ENCODE peak calls at places on chromosomes 1 and 21, in five cellular contexts. One of them, this sample, is unnamed.

GRCh38 chr1:230210979-230211336 is 143.9 kb downstream of the GALNT2 start:
- DNase-seq in brain microvascular endothelial cell: no peak
- DNase-seq in psoas muscle: no peak
- DNase-seq in IMR-90: no peak
- DNase-seq in Peyer's patch: no peak
- DNase-seq in this sample: no peak

GRCh38 chr21:43645414-43645891 is 13.8 kb downstream of the HSF2BP start:
- DNase-seq in psoas muscle: no peak
- DNase-seq in IMR-90: peak; percentile 82
- DNase-seq in brain microvascular endothelial cell: peak; percentile 84
- DNase-seq in Peyer's patch: peak; percentile 44
- DNase-seq in this sample: peak; percentile 22

GRCh38 chr1:3409737-3410434 is 44.6 kb upstream of the ARHGEF16 start:
- DNase-seq in psoas muscle: peak; percentile 70
- DNase-seq in IMR-90: peak; percentile 23
- DNase-seq in Peyer's patch: no peak
- DNase-seq in brain microvascular endothelial cell: peak; percentile 54
- DNase-seq in this sample: no peak

GRCh38 chr1:75265792-75266191 is 131.6 kb downstream of the LHX8 start:
- DNase-seq in IMR-90: peak; percentile 6
- DNase-seq in psoas muscle: no peak
- DNase-seq in brain microvascular endothelial cell: peak; percentile 16
- DNase-seq in Peyer's patch: no peak
- DNase-seq in this sample: no peak

GRCh38 chr1:233326319-233326994 is 1.1 kb upstream of the MAP3K21 start:
- DNase-seq in Peyer's patch: no peak
- DNase-seq in psoas muscle: no peak
- DNase-seq in IMR-90: no peak
- DNase-seq in brain microvascular endothelial cell: no peak
- DNase-seq in this sample: no peak

GRCh38 chr1:102837551-102837950 is 270.8 kb downstream of the COL11A1 start:
- DNase-seq in psoas muscle: no peak
- DNase-seq in brain microvascular endothelial cell: no peak
- DNase-seq in Peyer's patch: no peak
- DNase-seq in IMR-90: no peak
- DNase-seq in this sample: no peak

GRCh38 chr1:58928514-58928913 is 144.7 kb upstream of the JUN start:
- DNase-seq in psoas muscle: no peak
- DNase-seq in IMR-90: no peak
- DNase-seq in brain microvascular endothelial cell: no peak
- DNase-seq in Peyer's patch: no peak
- DNase-seq in this sample: no peak

GRCh38 chr1:88875595-88875994 is 15.8 kb downstream of the GTF2B start:
- DNase-seq in psoas muscle: no peak
- DNase-seq in Peyer's patch: no peak
- DNase-seq in brain microvascular endothelial cell: no peak
- DNase-seq in IMR-90: no peak
- DNase-seq in this sample: no peak

GRCh38 chr1:55640708-55641473 is 425.7 kb upstream of the USP24 start:
- DNase-seq in psoas muscle: peak; percentile 83
- DNase-seq in IMR-90: no peak
- DNase-seq in Peyer's patch: no peak
- DNase-seq in brain microvascular endothelial cell: peak; percentile 75
- DNase-seq in this sample: no peak

GRCh38 chr1:33147997-33148314 is 33.9 kb downstream of the TRIM62 start:
- DNase-seq in IMR-90: peak; percentile 59
- DNase-seq in psoas muscle: no peak
- DNase-seq in brain microvascular endothelial cell: peak; percentile 38
- DNase-seq in Peyer's patch: no peak
- DNase-seq in this sample: no peak

GRCh38 chr1:206723500-206724472 is 39.1 kb downstream of the MAPKAPK2 start:
- DNase-seq in psoas muscle: peak; percentile 81
- DNase-seq in Peyer's patch: no peak
- DNase-seq in IMR-90: peak; percentile 86
- DNase-seq in brain microvascular endothelial cell: no peak
- DNase-seq in this sample: no peak

GRCh38 chr1:156145622-156146005 is 7.8 kb upstream of the SEMA4A start:
- DNase-seq in brain microvascular endothelial cell: no peak
- DNase-seq in Peyer's patch: no peak
- DNase-seq in psoas muscle: no peak
- DNase-seq in IMR-90: no peak
- DNase-seq in this sample: no peak

GRCh38 chr1:154520333-154520732 is 18.1 kb upstream of the SHE start:
- DNase-seq in psoas muscle: no peak
- DNase-seq in Peyer's patch: no peak
- DNase-seq in IMR-90: peak; percentile 2
- DNase-seq in brain microvascular endothelial cell: peak; percentile 13
- DNase-seq in this sample: no peak

GRCh38 chr1:214449371-214449770 is 102.0 kb downstream of the PTPN14 start:
- DNase-seq in psoas muscle: no peak
- DNase-seq in brain microvascular endothelial cell: no peak
- DNase-seq in Peyer's patch: no peak
- DNase-seq in IMR-90: no peak
- DNase-seq in this sample: no peak

GRCh38 chr1:248841702-248842395 is 3.8 kb downstream of the ZNF672 start:
- DNase-seq in IMR-90: peak; percentile 65
- DNase-seq in psoas muscle: peak; percentile 63
- DNase-seq in Peyer's patch: no peak
- DNase-seq in brain microvascular endothelial cell: peak; percentile 58
- DNase-seq in this sample: no peak

GRCh38 chr1:116987256-116987555 is 14.4 kb upstream of the CD101 start:
- DNase-seq in psoas muscle: no peak
- DNase-seq in brain microvascular endothelial cell: no peak
- DNase-seq in Peyer's patch: peak; percentile 57
- DNase-seq in IMR-90: no peak
- DNase-seq in this sample: no peak

GRCh38 chr1:229834230-229834629 is 208.2 kb downstream of the URB2 start:
- DNase-seq in psoas muscle: no peak
- DNase-seq in IMR-90: no peak
- DNase-seq in brain microvascular endothelial cell: no peak
- DNase-seq in Peyer's patch: no peak
- DNase-seq in this sample: no peak

GRCh38 chr1:154483941-154484803 is 17.8 kb upstream of the TDRD10 start:
- DNase-seq in brain microvascular endothelial cell: peak; percentile 77
- DNase-seq in IMR-90: peak; percentile 86
- DNase-seq in Peyer's patch: no peak
- DNase-seq in psoas muscle: no peak
- DNase-seq in this sample: no peak

GRCh38 chr1:110211503-110212164 is 1.5 kb downstream of the KCNC4 start:
- DNase-seq in brain microvascular endothelial cell: no peak
- DNase-seq in psoas muscle: no peak
- DNase-seq in Peyer's patch: no peak
- DNase-seq in IMR-90: no peak
- DNase-seq in this sample: no peak

GRCh38 chr1:53733975-53734649 is 4.9 kb downstream of the GLIS1 start:
- DNase-seq in Peyer's patch: no peak
- DNase-seq in IMR-90: peak; percentile 84
- DNase-seq in psoas muscle: no peak
- DNase-seq in brain microvascular endothelial cell: peak; percentile 83
- DNase-seq in this sample: no peak

GRCh38 chr1:37958690-37959089 is 11.8 kb upstream of the INPP5B start:
- DNase-seq in Peyer's patch: no peak
- DNase-seq in IMR-90: peak; percentile 93
- DNase-seq in psoas muscle: no peak
- DNase-seq in brain microvascular endothelial cell: peak; percentile 82
- DNase-seq in this sample: no peak

GRCh38 chr1:205454903-205455335 is 926 bp downstream of the BLACAT1 start:
- DNase-seq in Peyer's patch: no peak
- DNase-seq in brain microvascular endothelial cell: no peak
- DNase-seq in IMR-90: no peak
- DNase-seq in psoas muscle: no peak
- DNase-seq in this sample: no peak

GRCh38 chr1:176878750-176879536 is 285.6 kb downstream of the ASTN1 start:
- DNase-seq in brain microvascular endothelial cell: no peak
- DNase-seq in psoas muscle: no peak
- DNase-seq in Peyer's patch: no peak
- DNase-seq in IMR-90: no peak
- DNase-seq in this sample: no peak
- TF ChIP-seq CTCF in brain microvascular endothelial cell: no peak
- TF ChIP-seq CTCF in psoas muscle: no peak
- TF ChIP-seq CTCF in Peyer's patch: no peak
- TF ChIP-seq CTCF in IMR-90: no peak
- TF ChIP-seq CTCF in this sample: peak; percentile 33

GRCh38 chr1:70318191-70318590 is 36.3 kb downstream of the ANKRD13C start:
- DNase-seq in Peyer's patch: no peak
- DNase-seq in brain microvascular endothelial cell: no peak
- DNase-seq in psoas muscle: no peak
- DNase-seq in IMR-90: no peak
- DNase-seq in this sample: no peak
- H3K36me3 ChIP-seq in Peyer's patch: no peaks in the 10 kb centered on the region
- H3K36me3 ChIP-seq in brain microvascular endothelial cell: no peaks in the 10 kb centered on the region
- H3K36me3 ChIP-seq in psoas muscle: peaks cover 8% of the 10 kb centered on the region
- H3K36me3 ChIP-seq in IMR-90: no peaks in the 10 kb centered on the region
- H3K36me3 ChIP-seq in this sample: no peaks in the 10 kb centered on the region

GRCh38 chr1:15737324-15738319 is 1.6 kb downstream of the SLC25A34 start:
- DNase-seq in Peyer's patch: no peak
- DNase-seq in psoas muscle: peak; percentile 57
- DNase-seq in brain microvascular endothelial cell: no peak
- DNase-seq in IMR-90: no peak
- DNase-seq in this sample: no peak

GRCh38 chr1:15735304-15736034 is 589 bp upstream of the SLC25A34 start:
- DNase-seq in brain microvascular endothelial cell: no peak
- DNase-seq in psoas muscle: peak; percentile 58
- DNase-seq in IMR-90: no peak
- DNase-seq in Peyer's patch: no peak
- DNase-seq in this sample: no peak

GRCh38 chr1:15734901-15735300 is 1.2 kb upstream of the SLC25A34 start:
- DNase-seq in psoas muscle: peak; percentile 44
- DNase-seq in IMR-90: no peak
- DNase-seq in Peyer's patch: no peak
- DNase-seq in brain microvascular endothelial cell: no peak
- DNase-seq in this sample: no peak

GRCh38 chr1:15736666-15737229 is 690 bp downstream of the SLC25A34 start:
- DNase-seq in brain microvascular endothelial cell: no peak
- DNase-seq in IMR-90: no peak
- DNase-seq in psoas muscle: peak; percentile 58
- DNase-seq in Peyer's patch: no peak
- DNase-seq in this sample: no peak

GRCh38 chr1:15736035-15736665 is at the start of gene SLC25A34:
- DNase-seq in Peyer's patch: no peak
- DNase-seq in brain microvascular endothelial cell: no peak
- DNase-seq in IMR-90: no peak
- DNase-seq in psoas muscle: peak; percentile 95
- DNase-seq in this sample: no peak
- TF ChIP-seq CTCF in Peyer's patch: no peak
- TF ChIP-seq CTCF in brain microvascular endothelial cell: no peak
- TF ChIP-seq CTCF in IMR-90: no peak
- TF ChIP-seq CTCF in psoas muscle: no peak
- TF ChIP-seq CTCF in this sample: no peak

GRCh38 chr1:22494943-22495579 is 43.4 kb downstream of the ZBTB40 start:
- DNase-seq in psoas muscle: no peak
- DNase-seq in Peyer's patch: no peak
- DNase-seq in brain microvascular endothelial cell: no peak
- DNase-seq in IMR-90: no peak
- DNase-seq in this sample: no peak
- H3K36me3 ChIP-seq in psoas muscle: peaks cover 9% of the 10 kb centered on the region
- H3K36me3 ChIP-seq in Peyer's patch: no peaks in the 10 kb centered on the region
- H3K36me3 ChIP-seq in brain microvascular endothelial cell: peaks cover 3% of the 10 kb centered on the region
- H3K36me3 ChIP-seq in IMR-90: peaks cover 7% of the 10 kb centered on the region
- H3K36me3 ChIP-seq in this sample: no peaks in the 10 kb centered on the region

GRCh38 chr21:38380391-38381137 is 117.7 kb downstream of the ERG start:
- DNase-seq in brain microvascular endothelial cell: peak; percentile 26
- DNase-seq in IMR-90: peak; percentile 8
- DNase-seq in Peyer's patch: no peak
- DNase-seq in psoas muscle: no peak
- DNase-seq in this sample: no peak
- TF ChIP-seq CTCF in brain microvascular endothelial cell: peak; percentile 44
- TF ChIP-seq CTCF in IMR-90: peak; percentile 32
- TF ChIP-seq CTCF in Peyer's patch: no peak
- TF ChIP-seq CTCF in psoas muscle: no peak
- TF ChIP-seq CTCF in this sample: peak; percentile 21

GRCh38 chr1:13751985-13752384 is 52.0 kb downstream of the PRDM2 start:
- DNase-seq in Peyer's patch: no peak
- DNase-seq in brain microvascular endothelial cell: no peak
- DNase-seq in psoas muscle: no peak
- DNase-seq in IMR-90: no peak
- DNase-seq in this sample: no peak

GRCh38 chr1:13754003-13754402 is 54.0 kb downstream of the PRDM2 start:
- DNase-seq in psoas muscle: no peak
- DNase-seq in brain microvascular endothelial cell: no peak
- DNase-seq in IMR-90: no peak
- DNase-seq in Peyer's patch: no peak
- DNase-seq in this sample: peak; percentile 33

GRCh38 chr1:13754510-13755103 is 54.6 kb downstream of the PRDM2 start:
- DNase-seq in IMR-90: peak; percentile 29
- DNase-seq in Peyer's patch: no peak
- DNase-seq in psoas muscle: peak; percentile 56
- DNase-seq in brain microvascular endothelial cell: no peak
- DNase-seq in this sample: no peak

GRCh38 chr1:13751458-13751871 is 51.5 kb downstream of the PRDM2 start:
- DNase-seq in Peyer's patch: no peak
- DNase-seq in psoas muscle: no peak
- DNase-seq in brain microvascular endothelial cell: no peak
- DNase-seq in IMR-90: no peak
- DNase-seq in this sample: peak; percentile 30

GRCh38 chr1:13752852-13753251 is 52.9 kb downstream of the PRDM2 start:
- DNase-seq in psoas muscle: no peak
- DNase-seq in brain microvascular endothelial cell: no peak
- DNase-seq in Peyer's patch: no peak
- DNase-seq in IMR-90: no peak
- DNase-seq in this sample: no peak
- H3K36me3 ChIP-seq in psoas muscle: peaks cover 6% of the 10 kb centered on the region
- H3K36me3 ChIP-seq in brain microvascular endothelial cell: no peaks in the 10 kb centered on the region
- H3K36me3 ChIP-seq in Peyer's patch: no peaks in the 10 kb centered on the region
- H3K36me3 ChIP-seq in IMR-90: peaks cover 3% of the 10 kb centered on the region
- H3K36me3 ChIP-seq in this sample: peaks cover 6% of the 10 kb centered on the region

DNA sequence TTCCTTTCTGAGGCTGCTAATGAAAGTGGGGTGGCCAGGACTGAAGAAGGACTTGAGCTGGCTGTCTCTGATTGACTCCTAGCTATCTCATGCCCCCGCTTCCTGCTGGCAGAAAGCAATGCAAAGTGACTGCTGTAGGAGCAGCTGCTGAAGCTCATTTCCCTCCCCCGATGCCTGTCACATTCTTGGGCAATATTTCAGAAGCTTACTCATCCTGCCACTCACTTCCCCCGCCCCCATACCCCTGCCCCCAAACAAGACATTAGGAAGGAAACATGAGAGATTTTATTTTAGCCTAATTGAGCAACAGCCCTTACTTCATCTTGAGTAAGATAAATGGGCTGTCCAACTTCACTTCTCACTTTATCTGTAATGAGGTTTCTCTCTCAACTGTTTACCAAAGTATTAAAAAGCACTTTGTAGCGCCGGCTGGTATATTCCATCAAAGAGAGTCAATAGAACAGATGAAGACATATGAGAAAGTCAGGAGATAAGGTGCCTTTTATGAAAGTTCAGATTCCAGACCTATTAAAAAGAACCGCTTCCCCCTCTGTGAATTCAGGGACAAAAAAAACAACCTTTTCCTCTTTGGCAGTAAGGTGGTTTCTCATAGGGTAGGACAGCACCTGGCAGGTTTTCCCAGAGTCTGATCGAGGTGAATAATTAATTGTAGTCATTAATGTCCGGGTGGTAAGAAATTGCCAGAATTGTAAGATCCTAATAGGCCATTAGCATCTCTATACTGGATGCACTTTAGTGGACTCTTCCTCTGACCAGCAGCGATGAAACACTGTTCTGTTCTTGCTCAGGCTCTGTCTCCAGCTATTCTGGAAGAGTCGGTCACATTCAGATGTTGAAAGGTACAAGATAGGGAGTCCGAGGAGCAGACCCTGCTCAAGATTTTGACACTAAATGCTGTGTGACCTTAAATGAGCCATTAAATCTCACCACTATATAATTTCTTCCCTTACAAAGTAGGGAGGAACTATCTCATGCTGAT is 70.2 kb downstream of the SH3GLB1 start:
- DNase-seq in Peyer's patch: no peak
- DNase-seq in IMR-90: peak; percentile 90
- DNase-seq in psoas muscle: peak; percentile 88
- DNase-seq in brain microvascular endothelial cell: peak; percentile 88
- DNase-seq in this sample: peak; percentile 61
- TF ChIP-seq CTCF in Peyer's patch: no peak
- TF ChIP-seq CTCF in IMR-90: no peak
- TF ChIP-seq CTCF in psoas muscle: no peak
- TF ChIP-seq CTCF in brain microvascular endothelial cell: no peak
- TF ChIP-seq CTCF in this sample: no peak